ENCODE peak calls at places on chromosome 19, in six cellular contexts. D, V, G, F, Z and N are unnamed samples. For H3K9me3, the result is how much of the 10 kb centered on the place peaks cover.

GRCh38 chr19:39351537-39352037 is 9.4 kb downstream of the SAMD4B start:
- DNase-seq in G (no peak), D (no peak), Z (no peak), V (no peak), F (peak), N (peak)

GRCh38 chr19:58038688-58039204 is 4.9 kb downstream of the ZSCAN1 start:
- DNase-seq in D (no peak), V (no peak), F (no peak), Z (peak), G (no peak), N (peak)

GRCh38 chr19:11025445-11025844 is 63.8 kb upstream of the LDLR start:
- DNase-seq in Z (no peak), F (no peak), G (no peak), V (no peak), D (no peak), N (no peak)

GRCh38 chr19:31285744-31286143 is 63.5 kb downstream of the TSHZ3 start:
- DNase-seq in V (no peak), F (no peak), Z (peak), G (no peak), D (no peak), N (peak)

GRCh38 chr19:12293771-12294307 is 844 bp downstream of the ZNF44 start:
- DNase-seq in D (peak), G (peak), Z (peak), V (peak), F (peak), N (peak)

GRCh38 chr19:5913739-5914357 is at the start of gene CAPS:
- DNase-seq in G (no peak), V (no peak), D (peak), F (no peak), Z (no peak), N (peak)

GRCh38 chr19:45177817-45178261 is at the start of gene TRAPPC6A:
- DNase-seq in F (no peak), Z (no peak), V (no peak), D (peak), G (no peak), N (peak)

GRCh38 chr19:52722062-52723005 is 12.5 kb downstream of the ZNF611 start:
- DNase-seq in V (no peak), D (peak), F (no peak), Z (no peak), G (no peak), N (peak)

GRCh38 chr19:17530586-17530985 is 19.1 kb downstream of the PGLS start:
- DNase-seq in F (no peak), Z (no peak), G (no peak), V (no peak), D (no peak), N (no peak)

GRCh38 chr19:44685877-44686276 is 13.1 kb upstream of the CEACAM16 start:
- DNase-seq in V (no peak), Z (no peak), D (peak), F (no peak), G (no peak), N (peak)

GRCh38 chr19:8340341-8341096 is 2.5 kb downstream of the KANK3 start:
- DNase-seq in D (no peak), F (no peak), Z (peak), V (peak), G (no peak), N (no peak)

GRCh38 chr19:56751078-56751489 is 79.5 kb upstream of the ZNF835 start:
- DNase-seq in D (no peak), G (no peak), Z (no peak), F (no peak), V (peak), N (no peak)

GRCh38 chr19:20969498-20969897 is 46.4 kb downstream of the ZNF85 start:
- DNase-seq in D (peak), Z (no peak), G (peak), F (no peak), V (no peak), N (no peak)

GRCh38 chr19:56601375-56601774 is 6.3 kb downstream of the ZNF71 start:
- DNase-seq in Z (no peak), V (no peak), D (peak), G (no peak), F (no peak), N (peak)

GRCh38 chr19:54154603-54155345 is 4.7 kb downstream of the LENG1 start:
- DNase-seq in D (no peak), Z (no peak), V (no peak), F (no peak), G (no peak), N (peak)

GRCh38 chr19:46974181-46974580 is 45.5 kb upstream of the NPAS1 start:
- DNase-seq in F (no peak), D (no peak), V (no peak), Z (no peak), G (no peak), N (no peak)

GRCh38 chr19:35545855-35546381 is 492 bp downstream of the TMEM147 start:
- DNase-seq in D (peak), G (no peak), F (peak), V (peak), Z (no peak), N (peak)

GRCh38 chr19:18422530-18423191 is 3.5 kb downstream of the SSBP4 start:
- DNase-seq in V (no peak), F (no peak), Z (no peak), D (no peak), G (no peak), N (no peak)

GRCh38 chr19:18657590-18658365 is 20.9 kb downstream of the KLHL26 start:
- DNase-seq in F (no peak), G (no peak), Z (peak), V (peak), D (no peak), N (peak)

GRCh38 chr19:49641688-49642487 is at the start of gene SCAF1:
- DNase-seq in Z (peak), F (peak), G (peak), V (peak), D (peak), N (peak)

GRCh38 chr19:46133101-46133627 is 8.7 kb upstream of the IGFL3 start:
- DNase-seq in D (peak), F (no peak), G (peak), Z (peak), V (no peak), N (peak)

GRCh38 chr19:970695-971094 is 13.4 kb upstream of the WDR18 start:
- DNase-seq in F (no peak), Z (no peak), D (no peak), G (no peak), V (peak), N (peak)

DNA sequence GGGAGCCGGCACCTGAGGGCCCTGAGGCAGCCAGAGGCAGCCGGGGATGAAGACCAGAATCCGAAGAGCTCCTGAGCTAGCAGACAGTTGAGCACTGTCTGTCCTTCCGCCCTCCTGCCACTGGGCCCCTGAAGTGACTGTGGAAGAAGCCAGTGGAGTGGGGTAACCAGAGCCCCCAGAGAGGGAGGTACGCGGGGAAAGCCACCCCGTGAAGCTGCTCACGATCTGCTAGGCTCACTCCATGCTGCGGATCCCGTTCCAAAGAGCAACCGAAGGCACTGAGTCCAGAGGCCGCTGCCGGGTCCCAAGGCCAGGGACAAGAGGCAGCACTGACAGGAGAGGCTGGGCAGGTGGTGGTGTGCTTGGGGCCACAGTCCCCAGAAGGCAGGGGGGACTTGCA is 6.6 kb downstream of the IZUMO4 start:
- DNase-seq in V (no peak), Z (no peak), F (no peak), G (no peak), D (no peak), N (no peak)
- H3K9me3 ChIP-seq in V (under half), Z (under half), F (under half), G (under half), D (under half), N (under half)

DNA sequence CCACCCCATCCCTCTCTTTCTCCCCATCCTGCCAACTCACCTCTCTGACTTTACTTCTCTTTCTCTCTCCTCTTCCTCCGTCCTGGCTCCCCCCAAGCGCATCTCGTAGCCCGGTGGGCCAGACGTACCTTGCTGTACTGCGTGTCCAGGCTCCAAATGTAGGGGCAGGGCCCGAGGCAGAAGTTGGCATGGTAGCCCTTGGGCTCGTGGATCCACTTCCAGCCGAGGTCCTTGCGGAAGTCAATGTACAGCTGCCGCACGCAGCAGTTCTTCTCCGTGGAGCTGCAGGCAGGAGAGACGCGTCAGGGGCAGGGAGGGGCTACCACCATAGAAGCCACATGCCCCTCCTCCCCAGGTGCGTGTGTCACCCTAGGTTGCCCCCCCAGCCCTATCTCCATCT is 21.7 kb downstream of the TGFB1 start:
- DNase-seq in G (no peak), V (no peak), F (no peak), D (no peak), Z (no peak), N (no peak)
- H3K9ac ChIP-seq in G (no peak), V (no peak), F (no peak), D (no peak), Z (no peak), N (no peak)

DNA sequence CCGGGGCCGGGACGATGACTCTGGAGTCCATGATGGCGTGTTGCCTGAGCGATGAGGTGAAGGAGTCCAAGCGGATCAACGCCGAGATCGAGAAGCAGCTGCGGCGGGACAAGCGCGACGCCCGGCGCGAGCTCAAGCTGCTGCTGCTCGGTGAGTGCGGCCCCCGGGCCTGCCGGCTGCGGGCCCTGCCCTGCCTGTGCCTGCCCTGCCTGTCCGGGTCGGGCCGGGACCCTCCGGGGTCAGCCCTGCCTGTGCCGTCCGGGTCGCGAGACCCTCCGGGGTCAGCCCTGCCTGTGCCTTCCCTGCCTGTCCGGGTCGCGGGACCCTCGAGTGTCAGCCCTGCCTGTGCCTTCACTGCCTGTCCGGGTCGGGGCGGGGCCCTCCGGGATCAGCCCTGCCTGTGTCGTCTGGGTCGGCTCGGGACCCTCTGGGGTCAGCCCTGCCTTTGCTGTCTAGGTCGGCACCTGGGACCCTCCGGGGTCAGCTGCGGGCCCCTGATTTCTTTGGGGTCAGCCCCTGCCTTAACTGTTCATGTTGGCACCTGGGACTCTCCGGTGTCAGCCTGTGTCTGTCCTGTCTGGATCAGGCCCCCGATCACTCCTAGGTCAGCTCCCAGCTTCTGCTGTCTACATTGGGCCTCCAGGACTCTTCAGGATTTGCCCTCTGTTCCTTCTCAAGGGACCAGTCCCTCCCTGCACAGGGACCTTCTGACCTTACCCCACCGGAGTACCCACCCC is 644 bp downstream of the GNA11 start:
- DNase-seq in D (no peak), Z (peak), V (no peak), G (no peak), F (no peak), N (peak)
- TF ChIP-seq EZH2phosphoT487 in D (no peak), Z (no peak), V (no peak), G (no peak), F (no peak), N (no peak)

GRCh38 chr19:15891434-15891833 is 6.4 kb downstream of the CYP4F2 start:
- DNase-seq in Z (no peak), D (no peak), V (no peak), G (no peak), F (no peak), N (no peak)

GRCh38 chr19:15893498-15893897 is 4.4 kb downstream of the CYP4F2 start:
- DNase-seq in G (no peak), D (no peak), V (no peak), Z (no peak), F (no peak), N (no peak)

GRCh38 chr19:15895876-15896430 is 1.9 kb downstream of the CYP4F2 start:
- DNase-seq in F (no peak), D (no peak), G (no peak), V (no peak), Z (no peak), N (no peak)

GRCh38 chr19:15894359-15894758 is 3.5 kb downstream of the CYP4F2 start:
- DNase-seq in V (no peak), G (no peak), F (no peak), D (no peak), Z (no peak), N (no peak)

GRCh38 chr19:15892012-15892411 is 5.9 kb downstream of the CYP4F2 start:
- DNase-seq in F (no peak), Z (no peak), G (no peak), V (no peak), D (no peak), N (no peak)
- H3K9me3 ChIP-seq in F (under half), Z (under half), G (under half), V (under half), D (under half), N (under half)

GRCh38 chr19:43533546-43534304 is 737 bp downstream of the ZNF575 start:
- DNase-seq in V (peak), D (peak), G (peak), Z (peak), F (peak), N (peak)
- H3K9ac ChIP-seq in V (peak), D (peak), G (peak), Z (no peak), F (peak), N (peak)

GRCh38 chr19:43622956-43623355 is 3.5 kb upstream of the ZNF428 start:
- DNase-seq in V (no peak), G (no peak), D (no peak), Z (no peak), F (no peak), N (no peak)
- TF ChIP-seq EZH2phosphoT487 in V (no peak), G (no peak), D (no peak), Z (no peak), F (no peak), N (no peak)

GRCh38 chr19:23460656-23461055 is 65.4 kb upstream of the ZNF91 start:
- DNase-seq in V (no peak), Z (no peak), D (peak), G (no peak), F (no peak), N (no peak)
- H3K9me3 ChIP-seq in V (under half), Z (under half), D (under half), G (under half), F (under half), N (under half)

GRCh38 chr19:48171584-48172170 is 1.2 kb downstream of the ZSWIM9 start:
- DNase-seq in D (no peak), G (no peak), Z (no peak), F (no peak), V (no peak), N (no peak)
- H3K9ac ChIP-seq in D (no peak), G (peak), Z (no peak), F (peak), V (no peak), N (peak)